ENCODE peak calls at places on chromosomes 6 and 20, in five cellular contexts. One of them, this sample, is unnamed. For H3K4me1, the result is how much of the 10 kb centered on the place peaks cover.

GRCh38 chr6:170024940-170025339 is 265.9 kb downstream of the DLL1 start:
- DNase-seq in Peyer's patch: no peak
- DNase-seq in suprapubic skin: peak
- DNase-seq in GM23248: peak
- DNase-seq in right cardiac atrium: no peak
- DNase-seq in this sample: no peak

GRCh38 chr6:116385911-116386310 is 15.2 kb downstream of the DSE start:
- DNase-seq in Peyer's patch: no peak
- DNase-seq in suprapubic skin: no peak
- DNase-seq in GM23248: peak
- DNase-seq in right cardiac atrium: no peak
- DNase-seq in this sample: no peak

GRCh38 chr6:64539917-64540316 is 904.3 kb downstream of the PHF3 start:
- DNase-seq in Peyer's patch: no peak
- DNase-seq in suprapubic skin: no peak
- DNase-seq in GM23248: no peak
- DNase-seq in right cardiac atrium: no peak
- DNase-seq in this sample: no peak

GRCh38 chr20:17460119-17460518 is 71.1 kb downstream of the BFSP1 start:
- DNase-seq in Peyer's patch: no peak
- DNase-seq in suprapubic skin: no peak
- DNase-seq in GM23248: no peak
- DNase-seq in right cardiac atrium: no peak
- DNase-seq in this sample: no peak

GRCh38 chr6:84462697-84463096 is 235.3 kb upstream of the CEP162 start:
- DNase-seq in Peyer's patch: no peak
- DNase-seq in suprapubic skin: no peak
- DNase-seq in GM23248: peak
- DNase-seq in right cardiac atrium: no peak
- DNase-seq in this sample: no peak

GRCh38 chr20:16621435-16622141 is 48.3 kb upstream of the KIF16B start:
- DNase-seq in Peyer's patch: no peak
- DNase-seq in suprapubic skin: no peak
- DNase-seq in GM23248: no peak
- DNase-seq in right cardiac atrium: no peak
- DNase-seq in this sample: no peak

GRCh38 chr20:40942775-40943174 is 85.8 kb upstream of the TOP1 start:
- DNase-seq in Peyer's patch: no peak
- DNase-seq in suprapubic skin: no peak
- DNase-seq in GM23248: no peak
- DNase-seq in right cardiac atrium: no peak
- DNase-seq in this sample: no peak

GRCh38 chr20:58374906-58375760 is 13.9 kb upstream of the VAPB start:
- DNase-seq in Peyer's patch: no peak
- DNase-seq in suprapubic skin: no peak
- DNase-seq in GM23248: peak
- DNase-seq in right cardiac atrium: peak
- DNase-seq in this sample: no peak

GRCh38 chr20:24289737-24290481 is 179.5 kb upstream of the SYNDIG1 start:
- DNase-seq in Peyer's patch: no peak
- DNase-seq in suprapubic skin: no peak
- DNase-seq in GM23248: no peak
- DNase-seq in right cardiac atrium: no peak
- DNase-seq in this sample: no peak

GRCh38 chr20:45970646-45971424 is 1.2 kb downstream of the ZNF335 start:
- DNase-seq in Peyer's patch: peak
- DNase-seq in suprapubic skin: peak
- DNase-seq in GM23248: peak
- DNase-seq in right cardiac atrium: peak
- DNase-seq in this sample: no peak

GRCh38 chr6:53348436-53349208 is at the start of gene ELOVL5:
- DNase-seq in Peyer's patch: peak
- DNase-seq in suprapubic skin: peak
- DNase-seq in GM23248: peak
- DNase-seq in right cardiac atrium: peak
- DNase-seq in this sample: peak
- H3K27ac ChIP-seq in Peyer's patch: peak
- H3K27ac ChIP-seq in suprapubic skin: peak
- H3K27ac ChIP-seq in GM23248: peak
- H3K27ac ChIP-seq in right cardiac atrium: peak
- H3K27ac ChIP-seq in this sample: peak

GRCh38 chr6:13947611-13948178 is 22.9 kb downstream of the RNF182 start:
- DNase-seq in Peyer's patch: no peak
- DNase-seq in suprapubic skin: no peak
- DNase-seq in GM23248: no peak
- DNase-seq in right cardiac atrium: no peak
- DNase-seq in this sample: no peak
- H3K4me1 ChIP-seq in Peyer's patch: under half
- H3K4me1 ChIP-seq in suprapubic skin: under half
- H3K4me1 ChIP-seq in GM23248: under half
- H3K4me1 ChIP-seq in right cardiac atrium: under half
- H3K4me1 ChIP-seq in this sample: under half

DNA sequence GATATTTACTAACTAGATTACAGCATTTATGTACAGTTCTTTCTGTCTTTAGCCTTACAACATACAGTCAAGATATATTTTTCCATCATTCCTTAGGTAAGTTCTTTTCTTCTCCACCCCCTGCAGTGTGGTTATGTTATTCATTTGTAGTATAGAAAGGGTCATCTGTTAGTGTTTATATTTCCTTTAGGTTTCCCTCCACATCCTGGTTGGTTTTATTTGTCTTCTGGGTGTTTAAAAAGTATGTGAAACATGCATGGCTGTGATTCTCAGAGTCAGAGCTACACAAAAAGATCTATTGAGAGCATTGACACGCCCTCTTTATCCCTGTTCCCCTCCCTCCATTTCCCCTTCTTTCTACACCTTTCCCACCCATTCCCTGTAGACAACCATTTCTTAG is 20.1 kb downstream of the DHX35 start:
- DNase-seq in Peyer's patch: no peak
- DNase-seq in suprapubic skin: no peak
- DNase-seq in GM23248: no peak
- DNase-seq in right cardiac atrium: no peak
- DNase-seq in this sample: no peak
- H3K27ac ChIP-seq in Peyer's patch: no peak
- H3K27ac ChIP-seq in suprapubic skin: no peak
- H3K27ac ChIP-seq in GM23248: no peak
- H3K27ac ChIP-seq in right cardiac atrium: no peak
- H3K27ac ChIP-seq in this sample: no peak

GRCh38 chr6:125868996-125869395 is 78.2 kb downstream of the NCOA7 start:
- DNase-seq in Peyer's patch: no peak
- DNase-seq in suprapubic skin: no peak
- DNase-seq in GM23248: peak
- DNase-seq in right cardiac atrium: peak
- DNase-seq in this sample: no peak

GRCh38 chr6:125869427-125869826 is 78.7 kb downstream of the NCOA7 start:
- DNase-seq in Peyer's patch: no peak
- DNase-seq in suprapubic skin: no peak
- DNase-seq in GM23248: no peak
- DNase-seq in right cardiac atrium: peak
- DNase-seq in this sample: no peak

GRCh38 chr6:125866433-125866832 is 75.7 kb downstream of the NCOA7 start:
- DNase-seq in Peyer's patch: no peak
- DNase-seq in suprapubic skin: no peak
- DNase-seq in GM23248: no peak
- DNase-seq in right cardiac atrium: no peak
- DNase-seq in this sample: no peak

GRCh38 chr6:125868252-125868651 is 77.5 kb downstream of the NCOA7 start:
- DNase-seq in Peyer's patch: no peak
- DNase-seq in suprapubic skin: no peak
- DNase-seq in GM23248: peak
- DNase-seq in right cardiac atrium: no peak
- DNase-seq in this sample: no peak

GRCh38 chr6:125867483-125867935 is 76.7 kb downstream of the NCOA7 start:
- DNase-seq in Peyer's patch: no peak
- DNase-seq in suprapubic skin: no peak
- DNase-seq in GM23248: peak
- DNase-seq in right cardiac atrium: no peak
- DNase-seq in this sample: no peak
- H3K4me1 ChIP-seq in Peyer's patch: under half
- H3K4me1 ChIP-seq in suprapubic skin: under half
- H3K4me1 ChIP-seq in GM23248: under half
- H3K4me1 ChIP-seq in right cardiac atrium: under half
- H3K4me1 ChIP-seq in this sample: under half

GRCh38 chr20:35942243-35942642 is 12.1 kb downstream of the SCAND1 start:
- DNase-seq in Peyer's patch: no peak
- DNase-seq in suprapubic skin: no peak
- DNase-seq in GM23248: no peak
- DNase-seq in right cardiac atrium: no peak
- DNase-seq in this sample: no peak
- H3K27ac ChIP-seq in Peyer's patch: no peak
- H3K27ac ChIP-seq in suprapubic skin: no peak
- H3K27ac ChIP-seq in GM23248: no peak
- H3K27ac ChIP-seq in right cardiac atrium: no peak
- H3K27ac ChIP-seq in this sample: no peak

GRCh38 chr6:36666726-36667591 is 11.6 kb upstream of the CDKN1A start:
- DNase-seq in Peyer's patch: peak
- DNase-seq in suprapubic skin: peak
- DNase-seq in GM23248: peak
- DNase-seq in right cardiac atrium: peak
- DNase-seq in this sample: no peak
- H3K4me1 ChIP-seq in Peyer's patch: under half
- H3K4me1 ChIP-seq in suprapubic skin: under half
- H3K4me1 ChIP-seq in GM23248: under half
- H3K4me1 ChIP-seq in right cardiac atrium: under half
- H3K4me1 ChIP-seq in this sample: under half

GRCh38 chr6:3162067-3162497 is 4.7 kb upstream of the TUBB2A start:
- DNase-seq in Peyer's patch: no peak
- DNase-seq in suprapubic skin: no peak
- DNase-seq in GM23248: peak
- DNase-seq in right cardiac atrium: no peak
- DNase-seq in this sample: no peak

GRCh38 chr6:3162565-3163247 is 5.4 kb upstream of the TUBB2A start:
- DNase-seq in Peyer's patch: peak
- DNase-seq in suprapubic skin: peak
- DNase-seq in GM23248: peak
- DNase-seq in right cardiac atrium: peak
- DNase-seq in this sample: peak

GRCh38 chr6:3165631-3166534 is 8.5 kb upstream of the TUBB2A start:
- DNase-seq in Peyer's patch: no peak
- DNase-seq in suprapubic skin: no peak
- DNase-seq in GM23248: peak
- DNase-seq in right cardiac atrium: no peak
- DNase-seq in this sample: no peak

GRCh38 chr6:3164388-3164787 is 7.0 kb upstream of the TUBB2A start:
- DNase-seq in Peyer's patch: no peak
- DNase-seq in suprapubic skin: no peak
- DNase-seq in GM23248: no peak
- DNase-seq in right cardiac atrium: no peak
- DNase-seq in this sample: no peak

GRCh38 chr6:3163248-3163594 is 5.9 kb upstream of the TUBB2A start:
- DNase-seq in Peyer's patch: no peak
- DNase-seq in suprapubic skin: no peak
- DNase-seq in GM23248: no peak
- DNase-seq in right cardiac atrium: peak
- DNase-seq in this sample: no peak
- H3K27ac ChIP-seq in Peyer's patch: peak
- H3K27ac ChIP-seq in suprapubic skin: peak
- H3K27ac ChIP-seq in GM23248: peak
- H3K27ac ChIP-seq in right cardiac atrium: peak
- H3K27ac ChIP-seq in this sample: no peak

DNA sequence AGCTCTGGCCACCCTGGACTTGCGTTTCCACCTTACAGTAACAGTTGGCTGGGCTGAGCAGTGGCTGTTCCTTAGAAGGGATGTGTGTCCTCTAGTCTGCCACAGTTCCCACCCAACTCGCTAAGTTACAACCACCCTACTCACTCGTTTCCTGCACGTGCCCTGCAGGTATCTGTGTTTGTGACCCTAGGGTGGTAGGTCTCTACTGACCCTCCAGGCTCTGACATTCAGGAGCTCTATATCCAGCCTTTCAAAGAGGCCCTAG is 109.9 kb downstream of the PREX1 start:
- DNase-seq in Peyer's patch: peak
- DNase-seq in suprapubic skin: no peak
- DNase-seq in GM23248: no peak
- DNase-seq in right cardiac atrium: no peak
- DNase-seq in this sample: no peak
- H3K4me1 ChIP-seq in Peyer's patch: under half
- H3K4me1 ChIP-seq in suprapubic skin: under half
- H3K4me1 ChIP-seq in GM23248: under half
- H3K4me1 ChIP-seq in right cardiac atrium: under half
- H3K4me1 ChIP-seq in this sample: half or more

This sample was measured in CD8-positive, alpha-beta T cell.